ENCODE peak calls at places on chromosomes 5 and 9, in four cellular contexts. C, N, O and U are unnamed samples.

GRCh38 chr5:169637856-169638190 is 748 bp downstream of the DOCK2 start:
- DNase-seq in C (no peak), N (no peak), O (no peak), U (no peak)

GRCh38 chr5:142863856-142864255 is 93.7 kb downstream of the ARHGAP26 start:
- DNase-seq in C (no peak), N (no peak), O (no peak), U (no peak)

GRCh38 chr5:16179511-16179935 is at the start of gene MARCHF11:
- DNase-seq in C (peak), N (no peak), O (no peak), U (no peak)

GRCh38 chr5:136242611-136243010 is 49.6 kb upstream of the SMIM32 start:
- DNase-seq in C (no peak), N (no peak), O (no peak), U (no peak)

GRCh38 chr9:33125441-33125840 is 41.7 kb downstream of the B4GALT1 start:
- DNase-seq in C (no peak), N (no peak), O (no peak), U (no peak)

GRCh38 chr9:546797-547223 is 294.7 kb upstream of the DMRT1 start:
- DNase-seq in C (no peak), N (no peak), O (peak), U (no peak)

GRCh38 chr5:111135946-111136345 is 43.8 kb downstream of the WDR36 start:
- DNase-seq in C (no peak), N (no peak), O (no peak), U (no peak)

GRCh38 chr5:33657804-33658435 is 217.2 kb downstream of the TARS1 start:
- DNase-seq in C (no peak), N (no peak), O (no peak), U (no peak)

GRCh38 chr5:26757941-26758340 is 280.4 kb downstream of the CDH9 start:
- DNase-seq in C (no peak), N (no peak), O (no peak), U (no peak)

GRCh38 chr5:115494570-115495289 is 49.8 kb downstream of the FEM1C start:
- DNase-seq in C (no peak), N (no peak), O (no peak), U (no peak)

GRCh38 chr5:137899493-137899892 is 10.2 kb downstream of the PKD2L2 start:
- DNase-seq in C (no peak), N (no peak), O (no peak), U (no peak)

GRCh38 chr9:7567687-7568086 is 231.9 kb downstream of the DMAC1 start:
- DNase-seq in C (no peak), N (no peak), O (no peak), U (no peak)

GRCh38 chr5:112656456-112656855 is 81.2 kb upstream of the APC start:
- DNase-seq in C (no peak), N (no peak), O (no peak), U (no peak)

GRCh38 chr5:112653638-112654037 is 84.0 kb upstream of the APC start:
- DNase-seq in C (no peak), N (no peak), O (no peak), U (no peak)

GRCh38 chr5:112660359-112660758 is 77.3 kb upstream of the APC start:
- DNase-seq in C (no peak), N (no peak), O (no peak), U (no peak)

GRCh38 chr5:112655513-112655912 is 82.2 kb upstream of the APC start:
- DNase-seq in C (no peak), N (no peak), O (no peak), U (no peak)

GRCh38 chr5:112657804-112658203 is 79.9 kb upstream of the APC start:
- DNase-seq in C (no peak), N (no peak), O (no peak), U (no peak)
- TF ChIP-seq CTCF in C (no peak), N (no peak), O (no peak), U (no peak)

DNA sequence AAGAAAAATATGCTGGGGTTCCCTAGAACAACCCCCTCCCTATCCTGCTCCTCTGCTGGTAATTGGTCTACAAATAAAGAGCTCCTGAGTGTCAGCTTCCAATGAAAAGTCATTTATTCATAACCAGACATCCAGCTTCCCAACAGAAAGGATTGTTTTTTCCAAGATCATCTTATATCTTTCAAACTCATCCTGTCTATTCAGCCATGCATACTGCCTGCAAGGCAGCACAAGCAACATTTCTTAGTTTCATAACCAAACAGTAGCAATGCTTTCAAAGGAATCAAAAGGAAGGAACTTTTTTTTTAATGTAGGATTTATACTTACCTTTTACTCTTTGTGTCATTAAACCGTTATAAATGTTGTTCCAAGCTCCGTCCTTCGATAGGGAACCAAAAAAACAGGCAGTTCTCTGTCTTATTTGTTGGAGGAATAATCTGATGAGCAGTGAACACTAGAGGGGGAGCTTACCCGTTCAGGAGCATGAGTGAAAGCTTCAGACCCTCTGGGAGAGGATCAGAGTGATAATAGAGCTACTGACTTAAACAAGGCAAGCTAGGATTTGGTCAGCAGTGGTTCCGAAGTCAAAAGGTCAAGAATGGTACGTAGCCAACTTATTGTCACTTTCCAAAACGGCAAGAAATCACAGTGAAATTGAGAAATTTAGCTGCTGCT is 893.1 kb downstream of the NR2F1-AS1 start:
- DNase-seq in C (no peak), N (no peak), O (no peak), U (no peak)
- TF ChIP-seq CTCF in C (peak), N (peak), O (peak), U (no peak)

GRCh38 chr9:88775037-88775471 is 216.2 kb upstream of the S1PR3 start:
- DNase-seq in C (no peak), N (no peak), O (peak), U (no peak)

GRCh38 chr9:88773119-88773518 is 218.1 kb upstream of the S1PR3 start:
- DNase-seq in C (no peak), N (no peak), O (no peak), U (no peak)

GRCh38 chr9:88772602-88773001 is 218.7 kb upstream of the S1PR3 start:
- DNase-seq in C (no peak), N (peak), O (no peak), U (no peak)

GRCh38 chr9:88775559-88775958 is 215.7 kb upstream of the S1PR3 start:
- DNase-seq in C (no peak), N (no peak), O (no peak), U (no peak)

DNA sequence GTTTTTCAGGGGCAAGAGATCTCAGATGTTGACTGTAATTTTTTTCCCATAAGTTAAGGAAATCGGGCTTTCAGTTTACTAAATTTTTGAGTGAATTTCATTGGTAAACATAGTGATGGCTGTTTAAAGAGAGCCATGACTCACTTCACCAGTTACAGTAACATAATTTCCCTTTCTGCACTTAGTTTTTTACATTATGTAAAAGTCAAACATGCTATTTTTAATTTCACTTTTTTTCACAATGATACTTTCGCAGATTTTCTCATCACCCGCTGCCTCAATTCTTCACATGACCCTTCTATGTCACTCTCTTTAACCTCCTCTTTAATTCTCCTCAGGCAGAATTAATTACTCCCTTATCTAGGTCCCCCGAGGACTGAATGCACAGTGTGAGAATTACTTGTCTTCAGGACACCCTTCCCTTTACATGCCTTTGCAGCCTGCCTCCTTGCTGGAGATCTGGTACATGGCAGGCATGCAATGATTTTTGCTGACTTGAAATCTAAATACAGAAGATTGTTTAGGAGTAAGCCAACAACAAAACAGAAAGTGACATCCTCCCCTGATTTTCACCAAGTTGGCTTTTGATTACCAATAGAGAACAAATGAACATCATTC is 217.5 kb upstream of the S1PR3 start:
- DNase-seq in C (no peak), N (no peak), O (no peak), U (no peak)
- TF ChIP-seq CTCF in C (no peak), N (no peak), O (no peak), U (no peak)

GRCh38 chr5:107104774-107105050 is 566.0 kb downstream of the EFNA5 start:
- DNase-seq in C (no peak), N (no peak), O (no peak), U (no peak)
- TF ChIP-seq CTCF in C (peak), N (no peak), O (no peak), U (no peak)

GRCh38 chr5:160802567-160802966 is 49.4 kb downstream of the ATP10B start:
- DNase-seq in C (no peak), N (no peak), O (no peak), U (no peak)
- TF ChIP-seq CTCF in C (peak), N (no peak), O (no peak), U (no peak)

DNA sequence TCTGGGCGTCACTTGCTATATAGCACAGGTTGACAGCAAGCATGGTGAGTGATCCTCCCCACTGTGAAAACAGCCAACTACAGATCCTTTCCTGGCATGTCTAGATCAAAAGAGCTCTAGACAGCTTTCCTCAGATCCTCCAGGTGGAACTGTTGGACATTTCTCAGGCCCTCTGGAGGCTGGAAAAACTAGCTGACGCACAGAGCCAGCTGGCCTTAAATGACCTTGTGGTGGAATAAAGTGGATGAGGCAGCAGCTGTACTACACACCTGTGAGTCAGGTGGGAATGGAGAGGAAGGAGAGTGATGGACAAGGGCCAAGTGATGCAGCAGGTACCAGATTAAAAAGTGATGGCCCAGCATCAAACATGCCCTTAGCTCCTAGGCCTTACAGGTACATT is 172.7 kb downstream of the TRIM32 start:
- DNase-seq in C (no peak), N (no peak), O (no peak), U (no peak)
- TF ChIP-seq CTCF in C (no peak), N (no peak), O (no peak), U (no peak)